ENCODE peak calls at places on chromosomes 13 and 19, in four cellular contexts. A is CD8-positive, alpha-beta memory T cell; R is OCI-M1; W is stimulated activated CD4-positive, alpha-beta T cell treated with anti-CD3 and anti-CD28 coated beads, Interleukin-2, amount 100 ng/mL, for 48 hours. P is an unnamed sample.
A peak's percentile ranks its signal among the peaks of the same experiment; 100 is the strongest.

GRCh38 chr13:109146912-109147624 is 517.7 kb downstream of the MYO16 start:
- DNase-seq in A (no peak), R (no peak), W (no peak), P (no peak)

GRCh38 chr13:41458187-41458938 is 1.0 kb downstream of the RGCC start:
- DNase-seq in A (peak; percentile 52), R (no peak), W (no peak), P (no peak)

GRCh38 chr13:99265823-99266426 is 7.7 kb upstream of the GPR18 start:
- DNase-seq in A (peak; percentile 63), R (peak; percentile 71), W (no peak), P (no peak)

GRCh38 chr13:50613356-50613831 is 230.1 kb downstream of the DLEU7 start:
- DNase-seq in A (no peak), R (peak; percentile 99), W (no peak), P (no peak)

GRCh38 chr19:776549-776948 is 20.7 kb upstream of the PTBP1 start:
- DNase-seq in A (no peak), R (no peak), W (no peak), P (no peak)

GRCh38 chr13:26557393-26558073 is at the start of gene WASF3:
- DNase-seq in A (no peak), R (peak; percentile 87), W (peak; percentile 24), P (peak; percentile 53)

GRCh38 chr13:55816976-55817601 is 1323.6 kb upstream of the PRR20A start:
- DNase-seq in A (no peak), R (no peak), W (no peak), P (no peak)

GRCh38 chr13:105679832-105680231 is 855.6 kb downstream of the EFNB2 start:
- DNase-seq in A (no peak), R (no peak), W (no peak), P (no peak)

GRCh38 chr13:50230365-50230978 is 215.2 kb downstream of the KCNRG start:
- DNase-seq in A (no peak), R (peak; percentile 86), W (no peak), P (no peak)